ENCODE peak calls at places on chromosomes 4 and X, in six cellular contexts. One of them, this sample, is unnamed.

GRCh38 chrX:103330601-103331397 is 760 bp downstream of the TCEAL7 start:
- DNase-seq in GM12891: no peak
- DNase-seq in GM12878: no peak
- DNase-seq in HepG2: no peak
- DNase-seq in H1: no peak
- DNase-seq in K562: no peak
- DNase-seq in this sample: no peak

GRCh38 chrX:135275973-135276372 is 24.1 kb downstream of the ETDA start:
- DNase-seq in GM12878: no peak
- DNase-seq in GM12891: no peak
- DNase-seq in HepG2: no peak
- DNase-seq in H1: no peak
- DNase-seq in K562: no peak
- DNase-seq in this sample: no peak

GRCh38 chr4:98318521-98318920 is 57.3 kb downstream of the RAP1GDS1 start:
- DNase-seq in HepG2: peak
- DNase-seq in H1: no peak
- DNase-seq in GM12878: no peak
- DNase-seq in K562: no peak
- DNase-seq in GM12891: no peak
- DNase-seq in this sample: no peak

GRCh38 chr4:182306792-182307507 is 63.7 kb downstream of the TENM3 start:
- DNase-seq in H1: no peak
- DNase-seq in K562: no peak
- DNase-seq in HepG2: no peak
- DNase-seq in GM12891: no peak
- DNase-seq in GM12878: no peak
- DNase-seq in this sample: no peak

GRCh38 chrX:79325263-79325958 is 41.7 kb downstream of the ITM2A start:
- DNase-seq in GM12891: no peak
- DNase-seq in K562: no peak
- DNase-seq in HepG2: no peak
- DNase-seq in H1: no peak
- DNase-seq in GM12878: no peak
- DNase-seq in this sample: no peak

GRCh38 chr4:13989496-13989895 is 362.0 kb upstream of the BOD1L1 start:
- DNase-seq in GM12878: no peak
- DNase-seq in GM12891: no peak
- DNase-seq in H1: no peak
- DNase-seq in K562: no peak
- DNase-seq in HepG2: no peak
- DNase-seq in this sample: no peak

GRCh38 chr4:140083320-140083719 is 70.7 kb downstream of the MAML3 start:
- DNase-seq in GM12878: no peak
- DNase-seq in HepG2: no peak
- DNase-seq in K562: no peak
- DNase-seq in H1: no peak
- DNase-seq in GM12891: no peak
- DNase-seq in this sample: no peak

GRCh38 chrX:43176686-43177085 is 398.7 kb upstream of the PPP1R2C start:
- DNase-seq in HepG2: peak
- DNase-seq in H1: no peak
- DNase-seq in K562: no peak
- DNase-seq in GM12878: no peak
- DNase-seq in GM12891: no peak
- DNase-seq in this sample: no peak

GRCh38 chrX:48458711-48459110 is 11.3 kb downstream of the SLC38A5 start:
- DNase-seq in GM12878: no peak
- DNase-seq in K562: no peak
- DNase-seq in GM12891: no peak
- DNase-seq in HepG2: no peak
- DNase-seq in H1: no peak
- DNase-seq in this sample: no peak

GRCh38 chr4:128424524-128425195 is 137.0 kb upstream of the PGRMC2 start:
- DNase-seq in HepG2: no peak
- DNase-seq in GM12878: no peak
- DNase-seq in H1: no peak
- DNase-seq in GM12891: no peak
- DNase-seq in K562: no peak
- DNase-seq in this sample: no peak

GRCh38 chr4:25343671-25344070 is 31.1 kb downstream of the ZCCHC4 start:
- DNase-seq in GM12891: no peak
- DNase-seq in HepG2: no peak
- DNase-seq in H1: no peak
- DNase-seq in GM12878: no peak
- DNase-seq in K562: no peak
- DNase-seq in this sample: no peak

GRCh38 chr4:176882201-176882600 is 89.5 kb upstream of the VEGFC start:
- DNase-seq in GM12878: no peak
- DNase-seq in H1: no peak
- DNase-seq in GM12891: no peak
- DNase-seq in K562: no peak
- DNase-seq in HepG2: no peak
- DNase-seq in this sample: no peak

GRCh38 chr4:4859010-4859798 is at the start of gene MSX1:
- DNase-seq in GM12878: no peak
- DNase-seq in H1: peak
- DNase-seq in GM12891: no peak
- DNase-seq in HepG2: peak
- DNase-seq in K562: peak
- DNase-seq in this sample: peak
- TF ChIP-seq POLR2A in GM12878: peak
- TF ChIP-seq POLR2A in H1: no peak
- TF ChIP-seq POLR2A in GM12891: no peak
- TF ChIP-seq POLR2A in HepG2: peak
- TF ChIP-seq POLR2A in K562: peak
- TF ChIP-seq POLR2A in this sample: peak

DNA sequence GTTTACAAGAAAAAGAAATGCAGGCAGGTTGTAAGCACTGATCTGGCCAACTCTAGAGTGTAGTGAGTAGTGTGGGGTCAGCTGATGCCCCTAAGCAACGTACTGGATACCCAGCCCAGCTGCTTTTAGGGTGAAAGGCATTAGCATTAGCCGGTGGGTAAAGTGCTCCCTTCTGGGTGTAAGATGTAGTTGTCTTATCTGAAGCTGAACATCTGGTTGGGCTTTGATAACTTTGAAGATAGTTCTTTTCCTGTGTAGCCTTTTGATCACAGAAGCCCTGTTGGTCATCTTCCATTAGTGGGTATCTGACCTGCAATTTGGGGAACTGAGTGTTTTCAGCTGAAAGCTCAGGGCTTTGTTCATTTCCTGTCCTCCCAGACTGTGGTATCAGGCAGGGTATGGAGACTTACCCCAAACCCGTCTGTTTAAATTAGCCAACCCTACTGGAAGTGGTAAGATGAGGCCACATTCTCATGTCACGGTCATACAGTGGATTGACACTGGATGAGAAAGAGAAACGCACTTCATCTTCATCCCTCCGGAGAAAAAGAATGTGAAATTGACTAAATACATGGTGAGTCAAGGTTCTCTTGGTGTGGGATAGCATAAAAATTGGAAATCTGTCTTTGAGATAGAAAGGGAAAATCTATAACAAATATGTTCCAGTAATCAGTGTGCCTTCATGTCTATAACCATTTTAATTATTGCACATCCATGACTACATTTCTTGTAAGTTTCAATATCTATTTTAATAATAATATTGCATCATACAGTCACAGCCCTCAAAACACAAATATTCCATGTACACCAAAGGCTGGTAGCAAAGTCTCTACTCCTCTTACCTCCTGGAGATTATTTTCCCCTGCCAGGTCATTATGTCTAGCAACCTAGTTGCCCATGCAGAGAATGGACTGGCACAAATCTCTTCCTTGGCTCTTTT is 8.7 kb downstream of the RHOH start:
- DNase-seq in H1: no peak
- DNase-seq in GM12891: no peak
- DNase-seq in K562: peak
- DNase-seq in GM12878: peak
- DNase-seq in HepG2: no peak
- DNase-seq in this sample: no peak
- TF ChIP-seq POLR2AphosphoS5 in H1: no peak
- TF ChIP-seq POLR2AphosphoS5 in GM12891: peak
- TF ChIP-seq POLR2AphosphoS5 in K562: peak
- TF ChIP-seq POLR2AphosphoS5 in GM12878: peak
- TF ChIP-seq POLR2AphosphoS5 in HepG2: no peak
- TF ChIP-seq POLR2AphosphoS5 in this sample: peak

DNA sequence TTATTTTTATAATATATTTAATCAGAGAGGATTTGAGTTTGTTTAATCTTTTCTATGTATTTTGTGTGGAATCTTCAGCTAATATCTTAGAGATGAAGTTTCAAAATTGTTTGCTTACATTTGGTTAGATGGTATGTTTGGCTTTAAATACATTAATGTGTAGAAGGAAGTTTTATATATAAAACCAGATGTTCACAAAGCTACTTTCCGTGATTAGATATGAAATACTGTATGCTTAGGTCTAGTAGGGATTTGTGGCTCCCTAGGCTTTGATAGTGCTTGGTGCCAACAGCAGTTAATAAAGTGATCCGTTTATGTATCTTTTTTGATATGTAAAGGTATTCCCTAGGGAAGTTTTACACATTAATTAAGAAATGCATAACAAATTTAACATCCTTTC is 223.0 kb downstream of the ARHGAP10 start:
- DNase-seq in H1: no peak
- DNase-seq in GM12878: no peak
- DNase-seq in GM12891: no peak
- DNase-seq in HepG2: no peak
- DNase-seq in K562: no peak
- DNase-seq in this sample: no peak
- TF ChIP-seq TAF1 in H1: no peak
- TF ChIP-seq TAF1 in GM12878: no peak
- TF ChIP-seq TAF1 in GM12891: no peak
- TF ChIP-seq TAF1 in HepG2: no peak
- TF ChIP-seq TAF1 in K562: no peak
- TF ChIP-seq TAF1 in this sample: no peak

DNA sequence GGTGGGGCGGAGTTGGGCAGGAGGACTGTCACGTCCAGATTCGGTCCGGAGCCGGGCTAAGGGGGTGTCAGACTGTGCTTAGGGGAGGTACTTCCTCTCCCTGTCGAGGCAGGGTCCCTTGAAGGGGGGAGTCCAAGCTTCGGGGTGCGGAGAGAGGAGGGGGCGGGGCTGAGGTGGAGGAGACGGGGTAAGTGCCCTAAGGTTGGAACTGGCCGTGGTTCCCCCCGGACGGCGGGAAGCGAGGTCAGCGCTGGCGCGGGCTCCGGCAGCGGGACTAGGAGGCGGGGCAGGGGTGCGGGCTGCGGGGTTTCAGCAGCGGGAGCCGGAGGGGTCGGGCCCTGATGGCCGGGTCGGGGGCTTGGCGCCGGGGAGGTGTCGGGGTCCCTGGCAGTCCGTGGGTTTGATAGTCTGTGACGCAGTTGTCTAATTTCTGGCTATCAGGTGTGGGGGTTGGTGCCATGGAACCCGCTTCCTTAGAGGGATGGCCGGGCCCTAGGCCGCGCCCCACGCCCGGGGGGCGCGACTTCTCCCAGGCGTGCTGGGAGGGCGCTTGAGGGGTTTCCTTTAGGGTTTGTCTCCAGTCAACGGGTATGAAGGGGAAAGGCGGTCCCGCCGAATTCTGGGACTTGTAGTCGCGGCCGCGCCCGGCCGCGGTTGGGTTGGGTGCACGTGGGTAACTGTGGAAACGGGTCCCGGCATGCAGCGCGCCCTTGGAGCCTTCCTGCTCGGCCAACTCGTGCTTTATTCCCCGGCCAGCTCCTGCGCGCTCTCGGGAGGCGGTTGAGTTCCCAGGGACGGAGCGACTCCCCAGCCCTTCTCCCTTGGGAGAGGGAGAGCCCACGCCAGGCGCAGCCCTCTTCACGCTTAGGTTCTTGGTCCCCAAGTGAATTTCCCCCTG is 1.5 kb downstream of the DCUN1D4 start:
- DNase-seq in GM12891: peak
- DNase-seq in HepG2: peak
- DNase-seq in K562: peak
- DNase-seq in H1: peak
- DNase-seq in GM12878: peak
- DNase-seq in this sample: peak
- TF ChIP-seq POLR2A in GM12891: no peak
- TF ChIP-seq POLR2A in HepG2: peak
- TF ChIP-seq POLR2A in K562: peak
- TF ChIP-seq POLR2A in H1: no peak
- TF ChIP-seq POLR2A in GM12878: no peak
- TF ChIP-seq POLR2A in this sample: peak

GRCh38 chr4:19187104-19187503 is 1064.6 kb upstream of the SLIT2 start:
- DNase-seq in H1: no peak
- DNase-seq in HepG2: no peak
- DNase-seq in GM12878: no peak
- DNase-seq in K562: no peak
- DNase-seq in GM12891: no peak
- DNase-seq in this sample: no peak
- TF ChIP-seq POLR2AphosphoS5 in H1: no peak
- TF ChIP-seq POLR2AphosphoS5 in HepG2: no peak
- TF ChIP-seq POLR2AphosphoS5 in GM12878: no peak
- TF ChIP-seq POLR2AphosphoS5 in K562: no peak
- TF ChIP-seq POLR2AphosphoS5 in GM12891: no peak
- TF ChIP-seq POLR2AphosphoS5 in this sample: no peak

GRCh38 chr4:3822230-3822947 is 56.2 kb downstream of the ADRA2C start:
- DNase-seq in K562: no peak
- DNase-seq in GM12878: no peak
- DNase-seq in H1: no peak
- DNase-seq in HepG2: peak
- DNase-seq in GM12891: no peak
- DNase-seq in this sample: no peak
- TF ChIP-seq TAF1 in K562: no peak
- TF ChIP-seq TAF1 in GM12878: no peak
- TF ChIP-seq TAF1 in H1: no peak
- TF ChIP-seq TAF1 in HepG2: no peak
- TF ChIP-seq TAF1 in GM12891: no peak
- TF ChIP-seq TAF1 in this sample: no peak

GRCh38 chr4:6910960-6911874 is 1.6 kb downstream of the TBC1D14 start:
- DNase-seq in H1: no peak
- DNase-seq in GM12891: no peak
- DNase-seq in K562: no peak
- DNase-seq in HepG2: no peak
- DNase-seq in GM12878: no peak
- DNase-seq in this sample: no peak
- TF ChIP-seq POLR2A in H1: no peak
- TF ChIP-seq POLR2A in GM12891: no peak
- TF ChIP-seq POLR2A in K562: no peak
- TF ChIP-seq POLR2A in HepG2: no peak
- TF ChIP-seq POLR2A in GM12878: peak
- TF ChIP-seq POLR2A in this sample: no peak

GRCh38 chr4:27248829-27249228 is 388.2 kb downstream of the STIM2 start:
- DNase-seq in GM12891: no peak
- DNase-seq in HepG2: no peak
- DNase-seq in GM12878: no peak
- DNase-seq in H1: no peak
- DNase-seq in K562: no peak
- DNase-seq in this sample: no peak

DNA sequence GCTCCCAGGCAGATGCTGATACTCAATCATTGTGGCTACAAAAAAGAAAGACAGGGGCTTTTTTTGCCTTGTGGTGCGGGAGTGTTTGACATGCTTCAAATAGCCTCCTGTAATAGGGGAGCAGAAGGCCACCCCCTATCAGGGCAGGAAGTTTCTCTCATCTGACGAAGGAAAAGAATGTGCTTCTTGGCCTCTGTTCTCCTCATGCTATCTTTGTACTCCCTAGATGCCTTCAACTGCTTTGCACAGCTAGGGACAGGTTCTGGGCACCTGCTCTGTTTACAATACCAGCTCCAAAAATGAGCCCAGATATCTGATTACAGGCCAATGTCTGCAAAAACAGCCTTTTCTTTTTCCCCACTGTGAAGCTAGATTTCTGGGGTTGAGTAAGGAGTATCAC is 391.1 kb downstream of the STIM2 start:
- DNase-seq in H1: no peak
- DNase-seq in K562: no peak
- DNase-seq in HepG2: no peak
- DNase-seq in GM12891: no peak
- DNase-seq in GM12878: no peak
- DNase-seq in this sample: no peak
- TF ChIP-seq POLR2AphosphoS5 in H1: no peak
- TF ChIP-seq POLR2AphosphoS5 in K562: no peak
- TF ChIP-seq POLR2AphosphoS5 in HepG2: no peak
- TF ChIP-seq POLR2AphosphoS5 in GM12891: no peak
- TF ChIP-seq POLR2AphosphoS5 in GM12878: no peak
- TF ChIP-seq POLR2AphosphoS5 in this sample: no peak